ENCODE peak calls at places on chromosomes 4 and X, in nine cellular contexts. L, Y, R, N, J, V, P, S and W are unnamed samples.

GRCh38 chr4:682490-683172 is 6.3 kb downstream of the SLC49A3 start:
- DNase-seq in J (no peak), N (no peak), R (no peak), P (no peak), Y (no peak), S (no peak), V (no peak), L (no peak), W (no peak)

GRCh38 chr4:70838972-70839536 is 636 bp downstream of the GRSF1 start:
- DNase-seq in V (peak), N (peak), J (peak), P (peak), S (peak), L (peak), R (peak), Y (peak), W (peak)

GRCh38 chr4:111666826-111667360 is 478.4 kb upstream of the FAM241A start:
- DNase-seq in V (no peak), J (no peak), S (no peak), L (no peak), N (no peak), Y (no peak), P (no peak), R (no peak), W (no peak)

GRCh38 chr4:73895201-73896177 is 26.3 kb downstream of the CXCL1 start:
- DNase-seq in P (peak), Y (no peak), S (no peak), J (peak), V (no peak), N (no peak), R (peak), L (no peak), W (no peak)

GRCh38 chr4:10552591-10553280 is 95.5 kb upstream of the ZNF518B start:
- DNase-seq in P (no peak), Y (no peak), J (no peak), S (no peak), V (no peak), N (no peak), L (no peak), R (no peak), W (no peak)

GRCh38 chrX:20300822-20301221 is 34.1 kb upstream of the RPS6KA3 start:
- DNase-seq in N (no peak), V (no peak), J (no peak), R (no peak), S (no peak), P (no peak), L (no peak), Y (no peak), W (no peak)

GRCh38 chr4:74158561-74159396 is 861 bp downstream of the MTHFD2L start:
- DNase-seq in S (no peak), L (no peak), P (peak), R (no peak), J (peak), Y (no peak), N (no peak), V (no peak), W (no peak)

GRCh38 chr4:36088542-36088941 is 155.8 kb downstream of the ARAP2 start:
- DNase-seq in R (no peak), Y (no peak), V (no peak), S (no peak), N (no peak), L (no peak), J (no peak), P (peak), W (no peak)

GRCh38 chr4:173169428-173170209 is 1.0 kb downstream of the GALNT7 start:
- DNase-seq in V (peak), L (peak), S (peak), R (peak), J (peak), Y (peak), N (peak), P (peak), W (no peak)

GRCh38 chr4:37977471-37978452 is 17.6 kb downstream of the PTTG2 start:
- DNase-seq in V (peak), J (peak), P (peak), S (peak), L (peak), N (peak), R (peak), Y (peak), W (no peak)

GRCh38 chr4:101724093-101724492 is 66.4 kb upstream of the BANK1 start:
- DNase-seq in N (no peak), R (no peak), S (no peak), V (no peak), L (no peak), P (no peak), J (no peak), Y (no peak), W (no peak)

GRCh38 chr4:105765690-105766407 is 57.3 kb downstream of the GSTCD start:
- DNase-seq in L (no peak), V (no peak), S (no peak), J (peak), R (no peak), N (no peak), P (peak), Y (no peak), W (peak)

GRCh38 chrX:29662759-29663503 is 552.4 kb upstream of the MAGEB2 start:
- DNase-seq in R (no peak), P (peak), J (peak), S (no peak), N (no peak), L (no peak), V (no peak), Y (no peak), W (peak)

GRCh38 chrX:13898603-13899002 is 81.7 kb upstream of the GPM6B start:
- DNase-seq in Y (no peak), L (no peak), P (no peak), J (peak), R (no peak), V (no peak), S (no peak), N (no peak), W (no peak)

GRCh38 chrX:107102980-107103379 is 15.6 kb downstream of the RBM41 start:
- DNase-seq in P (peak), J (peak), N (no peak), Y (no peak), R (no peak), S (no peak), L (no peak), V (no peak), W (no peak)

GRCh38 chr4:5500165-5500564 is 208.2 kb downstream of the EVC2 start:
- DNase-seq in N (no peak), Y (no peak), J (peak), P (peak), V (no peak), S (no peak), L (no peak), R (no peak), W (no peak)

GRCh38 chr4:11568511-11568910 is 139.8 kb upstream of the HS3ST1 start:
- DNase-seq in J (no peak), L (no peak), N (no peak), V (no peak), S (no peak), R (no peak), Y (no peak), P (peak), W (no peak)

GRCh38 chr4:152524429-152524828 is 11.5 kb downstream of the FBXW7 start:
- DNase-seq in J (no peak), Y (no peak), R (no peak), V (no peak), L (no peak), S (no peak), N (no peak), P (no peak), W (no peak)

GRCh38 chr4:74628808-74629616 is 165.3 kb downstream of the BTC start:
- DNase-seq in Y (no peak), L (no peak), P (no peak), S (no peak), J (peak), R (no peak), N (no peak), V (no peak), W (no peak)

GRCh38 chrX:11151799-11152591 is 40.9 kb downstream of the HCCS start:
- DNase-seq in L (no peak), N (no peak), Y (no peak), S (no peak), V (no peak), P (peak), J (no peak), R (no peak), W (no peak)

GRCh38 chr4:17578482-17578891 is 1.5 kb downstream of the LAP3 start:
- DNase-seq in J (peak), L (no peak), P (peak), S (no peak), V (no peak), R (no peak), N (no peak), Y (no peak), W (no peak)

GRCh38 chr4:87961993-87962791 is 13.3 kb upstream of the SPP1 start:
- DNase-seq in J (peak), N (no peak), Y (no peak), V (no peak), L (no peak), P (peak), S (no peak), R (no peak), W (no peak)

GRCh38 chr4:3836802-3837601 is 70.8 kb downstream of the ADRA2C start:
- DNase-seq in J (no peak), S (no peak), R (no peak), N (no peak), V (peak), P (no peak), L (no peak), Y (no peak), W (no peak)

GRCh38 chr4:179040259-179040658 is 1598.0 kb upstream of the AGA start:
- DNase-seq in S (no peak), V (no peak), P (no peak), R (no peak), J (no peak), N (no peak), Y (no peak), L (no peak), W (no peak)

GRCh38 chrX:107678957-107679740 is 50.8 kb downstream of the PRPS1 start:
- DNase-seq in V (peak), P (peak), L (peak), Y (no peak), J (peak), R (peak), N (peak), S (no peak), W (no peak)

GRCh38 chrX:9466115-9466495 is 1.2 kb downstream of the TBL1X start:
- DNase-seq in V (no peak), Y (no peak), J (peak), S (no peak), P (no peak), R (peak), N (peak), L (peak), W (no peak)

GRCh38 chr4:13711233-13711775 is 83.8 kb upstream of the BOD1L1 start:
- DNase-seq in V (no peak), P (no peak), R (no peak), N (no peak), S (no peak), L (no peak), Y (no peak), J (no peak), W (no peak)

GRCh38 chrX:155871934-155872333 is 9.2 kb upstream of the VAMP7 start:
- DNase-seq in Y (no peak), V (no peak), P (no peak), R (no peak), J (no peak), S (no peak), L (no peak), N (no peak), W (no peak)

GRCh38 chr4:17561195-17561909 is 15.6 kb upstream of the LAP3 start:
- DNase-seq in L (no peak), S (no peak), R (no peak), N (no peak), J (peak), Y (no peak), P (peak), V (no peak), W (no peak)

GRCh38 chr4:61162116-61162515 is 38.0 kb upstream of the ADGRL3 start:
- DNase-seq in S (no peak), P (peak), Y (no peak), N (no peak), L (no peak), R (no peak), V (no peak), J (no peak), W (no peak)

GRCh38 chrX:3589474-3589873 is 124.0 kb downstream of the PRKX start:
- DNase-seq in P (no peak), Y (no peak), N (no peak), R (no peak), V (no peak), S (no peak), L (no peak), J (no peak), W (no peak)

GRCh38 chr4:27084685-27085356 is 224.2 kb downstream of the STIM2 start:
- DNase-seq in N (peak), V (peak), R (peak), S (no peak), P (peak), Y (peak), L (no peak), J (peak), W (no peak)

GRCh38 chrX:66030505-66031317 is 9.2 kb downstream of the VSIG4 start:
- DNase-seq in L (no peak), P (peak), R (peak), N (no peak), Y (peak), V (no peak), S (no peak), J (peak), W (no peak)

GRCh38 chr4:15239866-15240265 is 188.0 kb upstream of the C1QTNF7 start:
- DNase-seq in J (peak), Y (no peak), V (no peak), R (no peak), L (no peak), N (no peak), P (peak), S (no peak), W (no peak)

GRCh38 chrX:16924631-16925239 is 21.7 kb upstream of the REPS2 start:
- DNase-seq in Y (no peak), P (no peak), L (no peak), S (no peak), V (no peak), J (no peak), R (no peak), N (no peak), W (no peak)

GRCh38 chr4:5558502-5558901 is 149.9 kb downstream of the EVC2 start:
- DNase-seq in P (no peak), J (no peak), L (no peak), R (no peak), N (no peak), V (no peak), S (no peak), Y (no peak), W (no peak)

GRCh38 chr4:36133658-36134057 is 110.7 kb downstream of the ARAP2 start:
- DNase-seq in S (no peak), Y (no peak), N (no peak), J (no peak), P (no peak), V (no peak), L (no peak), R (no peak), W (no peak)